ENCODE peak calls at places on chromosome 3, in eight cellular contexts. X, R, H, L, N, F, C and Z are unnamed samples.

GRCh38 chr3:161674402-161674801 is 177.8 kb downstream of the OTOL1 start:
- DNase-seq in X (no peak), R (no peak), H (no peak), L (no peak), N (no peak), F (no peak), C (no peak), Z (no peak)

GRCh38 chr3:8493744-8494143 is 7.9 kb upstream of the LMCD1 start:
- DNase-seq in X (no peak), R (no peak), H (no peak), L (no peak), N (no peak), F (no peak), C (no peak), Z (no peak)

GRCh38 chr3:39671116-39671515 is 138.3 kb upstream of the MYRIP start:
- DNase-seq in X (no peak), R (no peak), H (no peak), L (no peak), N (no peak), F (no peak), C (no peak), Z (no peak)

GRCh38 chr3:58679974-58680656 is 13.5 kb upstream of the FAM3D start:
- DNase-seq in X (no peak), R (no peak), H (no peak), L (no peak), N (no peak), F (no peak), C (no peak), Z (no peak)

GRCh38 chr3:47420044-47420430 is 39.2 kb downstream of the PTPN23 start:
- DNase-seq in X (no peak), R (peak; percentile 51), H (no peak), L (no peak), N (no peak), F (no peak), C (no peak), Z (no peak)

GRCh38 chr3:178434206-178434805 is 101.9 kb upstream of the KCNMB2 start:
- DNase-seq in X (no peak), R (no peak), H (peak; percentile 10), L (no peak), N (no peak), F (no peak), C (no peak), Z (no peak)

GRCh38 chr3:25665646-25666136 is 984 bp upstream of the TOP2B start:
- DNase-seq in X (no peak), R (no peak), H (peak; percentile 57), L (no peak), N (no peak), F (no peak), C (no peak), Z (no peak)

GRCh38 chr3:55742027-55742710 is 255.1 kb upstream of the WNT5A start:
- DNase-seq in X (no peak), R (no peak), H (no peak), L (no peak), N (no peak), F (no peak), C (no peak), Z (no peak)

GRCh38 chr3:58596828-58597518 is 19.8 kb upstream of the FAM107A start:
- DNase-seq in X (no peak), R (no peak), H (no peak), L (no peak), N (no peak), F (no peak), C (no peak), Z (no peak)

GRCh38 chr3:184932777-184933176 is 120.8 kb downstream of the VPS8 start:
- DNase-seq in X (no peak), R (no peak), H (no peak), L (no peak), N (no peak), F (no peak), C (no peak), Z (no peak)

GRCh38 chr3:140186421-140186920 is 251.5 kb downstream of the CLSTN2 start:
- DNase-seq in X (no peak), R (no peak), H (no peak), L (no peak), N (no peak), F (no peak), C (no peak), Z (no peak)

GRCh38 chr3:185365281-185366211 is 2.6 kb downstream of the MAP3K13 start:
- DNase-seq in X (no peak), R (no peak), H (no peak), L (no peak), N (no peak), F (no peak), C (no peak), Z (peak; percentile 29)

GRCh38 chr3:17518189-17519059 is 224.0 kb downstream of the TBC1D5 start:
- DNase-seq in X (no peak), R (no peak), H (no peak), L (no peak), N (no peak), F (no peak), C (no peak), Z (no peak)

GRCh38 chr3:65974505-65974904 is 64.2 kb downstream of the MAGI1 start:
- DNase-seq in X (no peak), R (no peak), H (no peak), L (no peak), N (no peak), F (no peak), C (no peak), Z (no peak)

GRCh38 chr3:120795017-120795648 is 52.6 kb downstream of the GTF2E1 start:
- DNase-seq in X (peak; percentile 16), R (peak; percentile 96), H (peak; percentile 87), L (peak; percentile 39), N (peak; percentile 84), F (peak; percentile 33), C (peak; percentile 59), Z (peak; percentile 91)

GRCh38 chr3:133986302-133986701 is 43.4 kb downstream of the SLCO2A1 start:
- DNase-seq in X (no peak), R (no peak), H (no peak), L (no peak), N (peak; percentile 7), F (no peak), C (no peak), Z (no peak)

GRCh38 chr3:58151637-58152036 is 59.1 kb downstream of the DNASE1L3 start:
- DNase-seq in X (peak; percentile 40), R (no peak), H (no peak), L (no peak), N (peak; percentile 87), F (no peak), C (no peak), Z (no peak)

GRCh38 chr3:52052831-52053306 is 3.5 kb downstream of the DUSP7 start:
- DNase-seq in X (peak; percentile 63), R (peak; percentile 66), H (peak; percentile 88), L (no peak), N (peak; percentile 96), F (peak; percentile 38), C (peak; percentile 58), Z (peak; percentile 88)

GRCh38 chr3:128322030-128323022 is 144.4 kb downstream of the DNAJB8 start:
- DNase-seq in X (no peak), R (peak; percentile 65), H (peak; percentile 29), L (no peak), N (peak; percentile 72), F (peak; percentile 13), C (peak; percentile 32), Z (peak; percentile 81)

GRCh38 chr3:64555351-64555750 is 132.4 kb downstream of the ADAMTS9 start:
- DNase-seq in X (no peak), R (no peak), H (no peak), L (no peak), N (no peak), F (no peak), C (no peak), Z (no peak)

GRCh38 chr3:166283856-166284255 is 446.6 kb upstream of the BCHE start:
- DNase-seq in X (no peak), R (no peak), H (peak; percentile 32), L (peak; percentile 2), N (no peak), F (no peak), C (no peak), Z (no peak)

GRCh38 chr3:70832811-70833509 is 520.5 kb upstream of the MDFIC2 start:
- DNase-seq in X (no peak), R (no peak), H (no peak), L (no peak), N (no peak), F (no peak), C (no peak), Z (no peak)

GRCh38 chr3:15602146-15602536 is 596 bp downstream of the BTD start:
- DNase-seq in X (no peak), R (no peak), H (no peak), L (no peak), N (no peak), F (peak; percentile 52), C (no peak), Z (no peak)